ENCODE peak calls at places on chromosomes 12 and 14, in seven cellular contexts. K is sigmoid colon, O is ovary, W is A549, A is right atrium auricular region, N is body of pancreas, Y is lower lobe of right lung. F is an unnamed sample.

GRCh38 chr12:14993117-14993516 is 20.3 kb downstream of the PDE6H start:
- DNase-seq in O (no peak), N (no peak), K (no peak), A (no peak), W (peak; percentile 14), Y (no peak), F (no peak)

GRCh38 chr12:101706403-101706802 is 9.0 kb downstream of the CHPT1 start:
- DNase-seq in A (no peak), K (no peak), O (no peak), Y (no peak), N (no peak), W (no peak), F (no peak)

GRCh38 chr14:49962616-49963015 is 69.7 kb downstream of the ARF6 start:
- DNase-seq in W (no peak), N (no peak), O (no peak), K (no peak), A (no peak), Y (no peak), F (peak; percentile 83)

GRCh38 chr12:121805800-121806555 is 2.2 kb downstream of the SETD1B start:
- DNase-seq in W (peak; percentile 48), K (no peak), A (no peak), O (no peak), N (no peak), Y (no peak), F (peak; percentile 65)

GRCh38 chr14:24303988-24304387 is 3.8 kb downstream of the CIDEB start:
- DNase-seq in A (no peak), N (no peak), W (no peak), K (no peak), O (no peak), Y (no peak), F (no peak)

GRCh38 chr14:88808359-88808758 is 15.6 kb upstream of the EML5 start:
- DNase-seq in Y (no peak), N (no peak), A (no peak), O (no peak), K (no peak), W (no peak), F (no peak)

GRCh38 chr14:74038015-74038859 is 19.1 kb downstream of the BBOF1 start:
- DNase-seq in N (no peak), A (no peak), Y (no peak), K (no peak), W (peak; percentile 66), O (no peak), F (no peak)

GRCh38 chr14:60590907-60591510 is 58.3 kb downstream of the SIX1 start:
- DNase-seq in W (no peak), Y (no peak), A (no peak), N (no peak), O (no peak), K (no peak), F (no peak)

GRCh38 chr12:28189774-28190320 is 409 bp upstream of the CCDC91 start:
- DNase-seq in Y (no peak), O (no peak), W (no peak), N (no peak), K (no peak), A (no peak), F (no peak)

GRCh38 chr12:9706081-9706685 is 26.7 kb downstream of the CLECL1 start:
- DNase-seq in W (no peak), N (no peak), Y (no peak), K (no peak), A (no peak), O (no peak), F (no peak)

GRCh38 chr12:9707356-9707755 is 25.5 kb downstream of the CLECL1 start:
- DNase-seq in W (no peak), Y (no peak), N (no peak), O (no peak), K (no peak), A (no peak), F (no peak)

GRCh38 chr12:9710584-9711375 is 22.1 kb downstream of the CLECL1 start:
- DNase-seq in O (no peak), K (no peak), N (no peak), Y (no peak), W (no peak), A (no peak), F (no peak)

GRCh38 chr12:9708853-9709252 is 24.0 kb downstream of the CLECL1 start:
- DNase-seq in O (no peak), A (no peak), Y (no peak), N (no peak), K (no peak), W (no peak), F (no peak)

DNA sequence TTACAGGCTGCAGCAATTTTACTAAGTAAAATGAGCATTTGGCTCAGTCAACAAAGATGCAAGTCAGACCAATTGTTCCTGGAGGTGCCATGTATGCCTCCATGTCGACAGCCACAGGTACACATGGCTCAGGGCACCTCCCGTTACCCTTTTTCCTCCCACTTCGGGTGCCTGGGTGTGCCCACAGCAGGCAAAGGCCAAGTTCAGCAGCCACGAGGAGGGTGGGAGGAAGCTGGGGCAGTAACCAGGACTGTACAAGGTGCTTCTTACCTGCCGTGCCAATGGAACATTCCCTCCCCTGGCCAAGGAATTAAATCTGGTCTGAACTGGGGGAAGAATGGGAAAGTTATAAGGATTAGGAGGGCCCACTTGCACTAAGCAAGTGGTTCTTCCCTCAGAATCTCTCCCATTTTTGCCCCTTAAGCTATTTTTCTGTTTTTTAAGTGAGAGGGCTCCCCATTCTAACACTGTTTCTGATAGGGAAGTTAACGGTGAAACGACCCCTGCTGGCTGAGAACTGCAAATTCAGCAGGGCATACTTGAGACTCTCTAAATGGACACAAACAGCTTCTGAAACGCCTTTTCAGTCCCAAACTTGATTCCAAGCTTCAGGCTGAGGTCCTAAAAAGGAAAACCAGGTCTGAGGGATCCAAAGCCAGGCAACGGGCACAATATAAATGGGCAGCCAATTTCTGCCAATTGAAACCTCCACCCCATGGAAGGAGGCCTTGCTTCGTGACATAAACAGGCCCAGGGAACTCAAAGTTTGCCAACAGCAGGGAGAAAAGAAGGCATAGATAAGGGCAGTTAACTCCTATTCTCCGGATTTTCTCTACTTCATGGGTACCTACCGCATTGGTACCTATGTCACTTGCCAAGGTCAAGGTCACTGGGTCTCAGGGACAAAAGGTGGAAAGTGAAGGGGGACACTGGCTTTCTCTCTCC is 24.8 kb downstream of the CLECL1 start:
- DNase-seq in A (no peak), N (peak; percentile 62), O (no peak), Y (peak; percentile 59), K (no peak), W (peak; percentile 68), F (no peak)
- TF ChIP-seq CTCF in A (peak; percentile 36), N (peak; percentile 83), O (no peak), Y (peak; percentile 84), K (peak; percentile 63), W (peak; percentile 82), F (peak; percentile 56)

DNA sequence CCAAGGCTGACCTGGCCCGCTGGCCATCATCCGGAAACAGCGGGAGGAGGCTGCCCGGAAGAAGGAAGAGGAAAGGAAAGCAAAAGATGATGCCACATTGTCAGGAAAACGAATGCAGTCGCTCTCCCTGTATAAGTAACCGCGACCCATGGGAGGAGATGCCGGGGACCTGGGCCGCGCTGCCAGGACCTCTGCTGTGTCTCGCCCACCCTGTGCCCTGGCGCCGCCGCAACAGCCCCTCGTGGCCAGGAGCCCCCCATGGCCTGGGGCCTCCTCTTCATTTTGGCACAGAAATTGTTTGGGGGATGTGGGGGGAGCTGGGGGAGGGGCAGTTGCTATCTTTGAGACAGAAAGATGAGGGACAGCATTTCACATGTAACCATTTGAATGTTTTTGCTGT is 16.5 kb downstream of the HSPB8 start:
- DNase-seq in N (no peak), A (no peak), K (no peak), Y (no peak), W (no peak), O (no peak), F (no peak)
- H3K27ac ChIP-seq in N (no peak overlapping the region), A (no peak overlapping the region), K (peak overlapping the region; percentile 84), Y (no peak overlapping the region), W (no peak overlapping the region), O (no peak overlapping the region), F (no peak overlapping the region)

DNA sequence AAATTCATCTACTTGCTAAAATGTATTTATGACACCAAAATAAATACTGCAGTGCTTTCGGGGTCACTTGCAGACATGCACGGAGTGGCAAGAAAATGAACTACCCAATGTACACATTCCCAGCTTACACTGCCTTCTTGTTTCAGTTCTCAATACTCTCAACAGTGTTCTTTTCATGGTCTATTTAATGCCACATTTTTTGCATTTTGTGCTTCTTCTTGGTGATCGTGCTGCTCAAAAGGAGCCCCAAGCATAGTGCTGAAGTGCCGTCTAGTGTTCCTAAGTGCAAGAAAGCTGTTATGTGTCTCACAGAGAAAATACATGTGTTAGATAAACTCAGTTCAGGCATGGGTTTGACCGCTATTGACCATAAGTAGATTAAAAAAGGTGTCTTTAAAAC is 127.9 kb downstream of the PRKD1 start:
- DNase-seq in Y (no peak), N (no peak), K (no peak), W (no peak), O (no peak), A (no peak), F (no peak)
- H3K9me3 ChIP-seq in Y (no peaks in the 10 kb centered on the region), N (no peaks in the 10 kb centered on the region), K (no peaks in the 10 kb centered on the region), W (no peaks in the 10 kb centered on the region), O (no peaks in the 10 kb centered on the region), A (no peaks in the 10 kb centered on the region), F (no peaks in the 10 kb centered on the region)

GRCh38 chr14:47917344-47917954 is 242.0 kb upstream of the MDGA2 start:
- DNase-seq in W (peak; percentile 3), N (peak; percentile 37), Y (no peak), K (no peak), A (no peak), O (no peak), F (no peak)
- TF ChIP-seq CTCF in W (peak; percentile 29), N (peak; percentile 38), Y (peak; percentile 46), K (peak; percentile 44), A (no peak), O (no peak), F (peak; percentile 89)

GRCh38 chr12:53383258-53383657 is 3.3 kb downstream of the SP1 start:
- DNase-seq in A (no peak), O (no peak), W (no peak), Y (no peak), K (no peak), N (no peak), F (no peak)
- H3K27ac ChIP-seq in A (no peak overlapping the region), O (no peak overlapping the region), W (no peak overlapping the region), Y (no peak overlapping the region), K (peak overlapping the region; percentile 17), N (no peak overlapping the region), F (peak overlapping the region; percentile 82)

DNA sequence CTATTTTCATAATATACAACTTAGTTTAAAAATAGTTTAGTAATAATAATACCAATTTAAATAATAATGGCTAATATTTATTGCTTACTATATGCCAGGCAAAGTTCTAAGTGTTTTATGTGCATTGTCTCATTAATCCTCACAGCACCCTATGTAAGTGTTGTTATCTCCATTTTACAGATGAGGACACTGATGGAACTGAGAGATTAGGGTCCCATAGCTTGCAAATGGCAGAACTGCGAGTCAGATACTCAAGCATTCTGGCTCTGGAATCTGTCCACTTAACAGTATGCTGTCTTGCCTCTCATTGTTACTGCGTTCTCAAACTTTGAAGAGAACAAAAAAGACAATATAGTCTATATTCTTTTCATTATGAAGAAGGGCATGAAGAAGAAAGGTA is 19.0 kb downstream of the AP5M1 start:
- DNase-seq in W (no peak), A (no peak), Y (no peak), N (no peak), O (no peak), K (no peak), F (no peak)
- H3K9me3 ChIP-seq in W (no peaks in the 10 kb centered on the region), A (no peaks in the 10 kb centered on the region), Y (no peaks in the 10 kb centered on the region), N (no peaks in the 10 kb centered on the region), O (no peaks in the 10 kb centered on the region), K (no peaks in the 10 kb centered on the region), F (no peaks in the 10 kb centered on the region)